ENCODE peak calls at places on chromosomes 1 and 21, in six cellular contexts. Z is progenitor cell of endocrine pancreas, F is endothelial cell, Q is NB4, Y is ELR, V is NCI-H1092. P is an unnamed sample.

GRCh38 chr21:15592271-15592860 is 137.4 kb upstream of the USP25 start:
- DNase-seq in Y (peak; percentile 56), Z (no peak), V (peak; percentile 10), Q (peak; percentile 51), F (peak; percentile 7), P (no peak)

GRCh38 chr1:113399063-113399583 is 8.8 kb downstream of the MAGI3 start:
- DNase-seq in V (no peak), Y (no peak), F (no peak), Z (no peak), Q (no peak), P (no peak)

GRCh38 chr1:203557390-203557789 is 63.4 kb downstream of the OPTC start:
- DNase-seq in F (no peak), V (no peak), Y (peak; percentile 86), Q (no peak), Z (no peak), P (peak; percentile 75)

GRCh38 chr1:44740179-44740617 is 561 bp downstream of the KIF2C start:
- DNase-seq in Y (no peak), F (no peak), V (no peak), Q (no peak), Z (no peak), P (no peak)

GRCh38 chr1:185419718-185420117 is 102.7 kb upstream of the IVNS1ABP start:
- DNase-seq in F (no peak), V (no peak), Q (no peak), Z (no peak), Y (peak; percentile 56), P (no peak)

GRCh38 chr21:34890724-34891609 is 158.1 kb downstream of the RUNX1 start:
- DNase-seq in Z (no peak), Y (peak; percentile 70), Q (peak; percentile 88), F (peak; percentile 45), V (no peak), P (no peak)

GRCh38 chr1:161740871-161741270 is 8.7 kb upstream of the DUSP12 start:
- DNase-seq in V (no peak), Y (no peak), Z (no peak), Q (no peak), F (no peak), P (no peak)

GRCh38 chr1:94255476-94255875 is 18.1 kb upstream of the ARHGAP29 start:
- DNase-seq in Q (no peak), Z (no peak), V (no peak), F (no peak), Y (peak; percentile 86), P (no peak)

GRCh38 chr1:240190881-240191385 is 99.2 kb downstream of the FMN2 start:
- DNase-seq in Q (peak; percentile 37), V (peak; percentile 56), Z (no peak), Y (peak; percentile 94), F (no peak), P (peak; percentile 94)

GRCh38 chr1:105872761-105873286 is 1183.7 kb upstream of the PRMT6 start:
- DNase-seq in F (no peak), Q (no peak), Z (no peak), V (no peak), Y (no peak), P (no peak)

GRCh38 chr1:26010800-26011199 is 10.8 kb upstream of the EXTL1 start:
- DNase-seq in F (no peak), Y (no peak), V (no peak), Q (no peak), Z (no peak), P (no peak)